ENCODE peak calls at places on chromosomes 1 and 21, in eight cellular contexts. One of them, this sample, is unnamed.

GRCh38 chr1:1442069-1442770 is 6.7 kb downstream of the VWA1 start:
- DNase-seq in NCI-H1417: no peak
- DNase-seq in Peyer's patch: no peak
- DNase-seq in activated T-helper 1 cell treated with Interleukin-2 at 50 U/mL for 16 hours: no peak
- DNase-seq in RWPE1: no peak
- DNase-seq in ELR: no peak
- DNase-seq in stimulated activated naive CD8-positive, alpha-beta T cell treated with anti-CD3 and anti-CD28 coated beads, Interleukin-15, amount 100 ng/mL, for 72 hours: no peak
- DNase-seq in stimulated activated CD4-positive, alpha-beta T cell treated with anti-CD3 and anti-CD28 coated beads, Interleukin-1b, Interleukin-23, amount 100 ng/mL, for 24 hours: no peak
- DNase-seq in this sample: no peak

GRCh38 chr1:15383810-15384209 is 25.9 kb upstream of the EFHD2 start:
- DNase-seq in RWPE1: no peak
- DNase-seq in NCI-H1417: no peak
- DNase-seq in stimulated activated naive CD8-positive, alpha-beta T cell treated with anti-CD3 and anti-CD28 coated beads, Interleukin-15, amount 100 ng/mL, for 72 hours: no peak
- DNase-seq in ELR: no peak
- DNase-seq in activated T-helper 1 cell treated with Interleukin-2 at 50 U/mL for 16 hours: no peak
- DNase-seq in Peyer's patch: no peak
- DNase-seq in stimulated activated CD4-positive, alpha-beta T cell treated with anti-CD3 and anti-CD28 coated beads, Interleukin-1b, Interleukin-23, amount 100 ng/mL, for 24 hours: no peak
- DNase-seq in this sample: no peak

GRCh38 chr1:203916756-203917155 is 55.4 kb downstream of the SNRPE start:
- DNase-seq in ELR: no peak
- DNase-seq in stimulated activated naive CD8-positive, alpha-beta T cell treated with anti-CD3 and anti-CD28 coated beads, Interleukin-15, amount 100 ng/mL, for 72 hours: no peak
- DNase-seq in activated T-helper 1 cell treated with Interleukin-2 at 50 U/mL for 16 hours: no peak
- DNase-seq in NCI-H1417: no peak
- DNase-seq in Peyer's patch: no peak
- DNase-seq in RWPE1: no peak
- DNase-seq in stimulated activated CD4-positive, alpha-beta T cell treated with anti-CD3 and anti-CD28 coated beads, Interleukin-1b, Interleukin-23, amount 100 ng/mL, for 24 hours: no peak
- DNase-seq in this sample: no peak

GRCh38 chr1:164369698-164370365 is 189.2 kb upstream of the PBX1 start:
- DNase-seq in RWPE1: no peak
- DNase-seq in stimulated activated naive CD8-positive, alpha-beta T cell treated with anti-CD3 and anti-CD28 coated beads, Interleukin-15, amount 100 ng/mL, for 72 hours: no peak
- DNase-seq in stimulated activated CD4-positive, alpha-beta T cell treated with anti-CD3 and anti-CD28 coated beads, Interleukin-1b, Interleukin-23, amount 100 ng/mL, for 24 hours: no peak
- DNase-seq in Peyer's patch: no peak
- DNase-seq in NCI-H1417: no peak
- DNase-seq in ELR: no peak
- DNase-seq in activated T-helper 1 cell treated with Interleukin-2 at 50 U/mL for 16 hours: no peak
- DNase-seq in this sample: no peak

GRCh38 chr1:87136607-87137341 is 191.9 kb upstream of the LMO4 start:
- DNase-seq in stimulated activated CD4-positive, alpha-beta T cell treated with anti-CD3 and anti-CD28 coated beads, Interleukin-1b, Interleukin-23, amount 100 ng/mL, for 24 hours: no peak
- DNase-seq in NCI-H1417: no peak
- DNase-seq in RWPE1: no peak
- DNase-seq in Peyer's patch: no peak
- DNase-seq in activated T-helper 1 cell treated with Interleukin-2 at 50 U/mL for 16 hours: no peak
- DNase-seq in ELR: no peak
- DNase-seq in stimulated activated naive CD8-positive, alpha-beta T cell treated with anti-CD3 and anti-CD28 coated beads, Interleukin-15, amount 100 ng/mL, for 72 hours: no peak
- DNase-seq in this sample: no peak

GRCh38 chr1:227225715-227226346 is 92.5 kb downstream of the CDC42BPA start:
- DNase-seq in stimulated activated CD4-positive, alpha-beta T cell treated with anti-CD3 and anti-CD28 coated beads, Interleukin-1b, Interleukin-23, amount 100 ng/mL, for 24 hours: no peak
- DNase-seq in NCI-H1417: no peak
- DNase-seq in Peyer's patch: no peak
- DNase-seq in RWPE1: peak
- DNase-seq in stimulated activated naive CD8-positive, alpha-beta T cell treated with anti-CD3 and anti-CD28 coated beads, Interleukin-15, amount 100 ng/mL, for 72 hours: no peak
- DNase-seq in activated T-helper 1 cell treated with Interleukin-2 at 50 U/mL for 16 hours: no peak
- DNase-seq in ELR: peak
- DNase-seq in this sample: no peak

GRCh38 chr1:41390171-41390570 is 28.9 kb downstream of the FOXO6 start:
- DNase-seq in activated T-helper 1 cell treated with Interleukin-2 at 50 U/mL for 16 hours: no peak
- DNase-seq in stimulated activated CD4-positive, alpha-beta T cell treated with anti-CD3 and anti-CD28 coated beads, Interleukin-1b, Interleukin-23, amount 100 ng/mL, for 24 hours: no peak
- DNase-seq in ELR: no peak
- DNase-seq in NCI-H1417: peak
- DNase-seq in Peyer's patch: no peak
- DNase-seq in stimulated activated naive CD8-positive, alpha-beta T cell treated with anti-CD3 and anti-CD28 coated beads, Interleukin-15, amount 100 ng/mL, for 72 hours: no peak
- DNase-seq in RWPE1: no peak
- DNase-seq in this sample: no peak

GRCh38 chr1:244006961-244007360 is 44.1 kb upstream of the ZBTB18 start:
- DNase-seq in RWPE1: no peak
- DNase-seq in stimulated activated CD4-positive, alpha-beta T cell treated with anti-CD3 and anti-CD28 coated beads, Interleukin-1b, Interleukin-23, amount 100 ng/mL, for 24 hours: no peak
- DNase-seq in ELR: no peak
- DNase-seq in NCI-H1417: no peak
- DNase-seq in Peyer's patch: no peak
- DNase-seq in activated T-helper 1 cell treated with Interleukin-2 at 50 U/mL for 16 hours: no peak
- DNase-seq in stimulated activated naive CD8-positive, alpha-beta T cell treated with anti-CD3 and anti-CD28 coated beads, Interleukin-15, amount 100 ng/mL, for 72 hours: no peak
- DNase-seq in this sample: no peak

GRCh38 chr1:196649990-196650389 is 1.9 kb upstream of the CFH start:
- DNase-seq in NCI-H1417: no peak
- DNase-seq in RWPE1: no peak
- DNase-seq in ELR: no peak
- DNase-seq in stimulated activated CD4-positive, alpha-beta T cell treated with anti-CD3 and anti-CD28 coated beads, Interleukin-1b, Interleukin-23, amount 100 ng/mL, for 24 hours: no peak
- DNase-seq in activated T-helper 1 cell treated with Interleukin-2 at 50 U/mL for 16 hours: no peak
- DNase-seq in Peyer's patch: no peak
- DNase-seq in stimulated activated naive CD8-positive, alpha-beta T cell treated with anti-CD3 and anti-CD28 coated beads, Interleukin-15, amount 100 ng/mL, for 72 hours: no peak
- DNase-seq in this sample: no peak

GRCh38 chr1:225857256-225857655 is 24.9 kb downstream of the TMEM63A start:
- DNase-seq in stimulated activated CD4-positive, alpha-beta T cell treated with anti-CD3 and anti-CD28 coated beads, Interleukin-1b, Interleukin-23, amount 100 ng/mL, for 24 hours: no peak
- DNase-seq in NCI-H1417: no peak
- DNase-seq in stimulated activated naive CD8-positive, alpha-beta T cell treated with anti-CD3 and anti-CD28 coated beads, Interleukin-15, amount 100 ng/mL, for 72 hours: no peak
- DNase-seq in ELR: no peak
- DNase-seq in activated T-helper 1 cell treated with Interleukin-2 at 50 U/mL for 16 hours: no peak
- DNase-seq in Peyer's patch: no peak
- DNase-seq in RWPE1: no peak
- DNase-seq in this sample: no peak

GRCh38 chr1:89643577-89643976 is 10.7 kb downstream of the LRRC8C start:
- DNase-seq in NCI-H1417: no peak
- DNase-seq in Peyer's patch: no peak
- DNase-seq in activated T-helper 1 cell treated with Interleukin-2 at 50 U/mL for 16 hours: no peak
- DNase-seq in RWPE1: no peak
- DNase-seq in ELR: no peak
- DNase-seq in stimulated activated naive CD8-positive, alpha-beta T cell treated with anti-CD3 and anti-CD28 coated beads, Interleukin-15, amount 100 ng/mL, for 72 hours: no peak
- DNase-seq in stimulated activated CD4-positive, alpha-beta T cell treated with anti-CD3 and anti-CD28 coated beads, Interleukin-1b, Interleukin-23, amount 100 ng/mL, for 24 hours: no peak
- DNase-seq in this sample: no peak

GRCh38 chr21:25005388-25005787 is 601.9 kb downstream of the MRPL39 start:
- DNase-seq in stimulated activated naive CD8-positive, alpha-beta T cell treated with anti-CD3 and anti-CD28 coated beads, Interleukin-15, amount 100 ng/mL, for 72 hours: no peak
- DNase-seq in Peyer's patch: no peak
- DNase-seq in NCI-H1417: no peak
- DNase-seq in ELR: peak
- DNase-seq in stimulated activated CD4-positive, alpha-beta T cell treated with anti-CD3 and anti-CD28 coated beads, Interleukin-1b, Interleukin-23, amount 100 ng/mL, for 24 hours: no peak
- DNase-seq in RWPE1: no peak
- DNase-seq in activated T-helper 1 cell treated with Interleukin-2 at 50 U/mL for 16 hours: no peak
- DNase-seq in this sample: no peak

GRCh38 chr1:201887116-201887866 is 1.4 kb upstream of the SHISA4 start:
- DNase-seq in stimulated activated naive CD8-positive, alpha-beta T cell treated with anti-CD3 and anti-CD28 coated beads, Interleukin-15, amount 100 ng/mL, for 72 hours: no peak
- DNase-seq in ELR: no peak
- DNase-seq in Peyer's patch: no peak
- DNase-seq in activated T-helper 1 cell treated with Interleukin-2 at 50 U/mL for 16 hours: no peak
- DNase-seq in NCI-H1417: no peak
- DNase-seq in RWPE1: no peak
- DNase-seq in stimulated activated CD4-positive, alpha-beta T cell treated with anti-CD3 and anti-CD28 coated beads, Interleukin-1b, Interleukin-23, amount 100 ng/mL, for 24 hours: no peak
- DNase-seq in this sample: no peak

GRCh38 chr1:54284781-54285563 is 85.0 kb downstream of the MRPL37 start:
- DNase-seq in stimulated activated naive CD8-positive, alpha-beta T cell treated with anti-CD3 and anti-CD28 coated beads, Interleukin-15, amount 100 ng/mL, for 72 hours: peak
- DNase-seq in RWPE1: no peak
- DNase-seq in activated T-helper 1 cell treated with Interleukin-2 at 50 U/mL for 16 hours: no peak
- DNase-seq in ELR: no peak
- DNase-seq in Peyer's patch: no peak
- DNase-seq in stimulated activated CD4-positive, alpha-beta T cell treated with anti-CD3 and anti-CD28 coated beads, Interleukin-1b, Interleukin-23, amount 100 ng/mL, for 24 hours: no peak
- DNase-seq in NCI-H1417: no peak
- DNase-seq in this sample: no peak

GRCh38 chr1:24683713-24684162 is 40.6 kb downstream of the SRRM1 start:
- DNase-seq in NCI-H1417: no peak
- DNase-seq in Peyer's patch: peak
- DNase-seq in stimulated activated naive CD8-positive, alpha-beta T cell treated with anti-CD3 and anti-CD28 coated beads, Interleukin-15, amount 100 ng/mL, for 72 hours: no peak
- DNase-seq in ELR: peak
- DNase-seq in activated T-helper 1 cell treated with Interleukin-2 at 50 U/mL for 16 hours: no peak
- DNase-seq in RWPE1: peak
- DNase-seq in stimulated activated CD4-positive, alpha-beta T cell treated with anti-CD3 and anti-CD28 coated beads, Interleukin-1b, Interleukin-23, amount 100 ng/mL, for 24 hours: no peak
- DNase-seq in this sample: no peak

GRCh38 chr21:45136500-45136899 is 62.1 kb downstream of the ADARB1 start:
- DNase-seq in RWPE1: no peak
- DNase-seq in NCI-H1417: no peak
- DNase-seq in Peyer's patch: no peak
- DNase-seq in ELR: no peak
- DNase-seq in stimulated activated CD4-positive, alpha-beta T cell treated with anti-CD3 and anti-CD28 coated beads, Interleukin-1b, Interleukin-23, amount 100 ng/mL, for 24 hours: no peak
- DNase-seq in activated T-helper 1 cell treated with Interleukin-2 at 50 U/mL for 16 hours: no peak
- DNase-seq in stimulated activated naive CD8-positive, alpha-beta T cell treated with anti-CD3 and anti-CD28 coated beads, Interleukin-15, amount 100 ng/mL, for 72 hours: no peak
- DNase-seq in this sample: no peak

GRCh38 chr1:17967623-17968022 is 140.0 kb upstream of the IGSF21 start:
- DNase-seq in stimulated activated CD4-positive, alpha-beta T cell treated with anti-CD3 and anti-CD28 coated beads, Interleukin-1b, Interleukin-23, amount 100 ng/mL, for 24 hours: no peak
- DNase-seq in activated T-helper 1 cell treated with Interleukin-2 at 50 U/mL for 16 hours: no peak
- DNase-seq in stimulated activated naive CD8-positive, alpha-beta T cell treated with anti-CD3 and anti-CD28 coated beads, Interleukin-15, amount 100 ng/mL, for 72 hours: no peak
- DNase-seq in NCI-H1417: no peak
- DNase-seq in RWPE1: no peak
- DNase-seq in Peyer's patch: no peak
- DNase-seq in ELR: no peak
- DNase-seq in this sample: no peak

GRCh38 chr1:59015708-59016107 is 231.9 kb upstream of the JUN start:
- DNase-seq in activated T-helper 1 cell treated with Interleukin-2 at 50 U/mL for 16 hours: no peak
- DNase-seq in ELR: peak
- DNase-seq in RWPE1: peak
- DNase-seq in NCI-H1417: no peak
- DNase-seq in stimulated activated naive CD8-positive, alpha-beta T cell treated with anti-CD3 and anti-CD28 coated beads, Interleukin-15, amount 100 ng/mL, for 72 hours: no peak
- DNase-seq in stimulated activated CD4-positive, alpha-beta T cell treated with anti-CD3 and anti-CD28 coated beads, Interleukin-1b, Interleukin-23, amount 100 ng/mL, for 24 hours: no peak
- DNase-seq in Peyer's patch: no peak
- DNase-seq in this sample: no peak

GRCh38 chr21:45699966-45700365 is 56.4 kb downstream of the PCBP3 start:
- DNase-seq in stimulated activated naive CD8-positive, alpha-beta T cell treated with anti-CD3 and anti-CD28 coated beads, Interleukin-15, amount 100 ng/mL, for 72 hours: no peak
- DNase-seq in Peyer's patch: no peak
- DNase-seq in activated T-helper 1 cell treated with Interleukin-2 at 50 U/mL for 16 hours: no peak
- DNase-seq in NCI-H1417: no peak
- DNase-seq in ELR: peak
- DNase-seq in RWPE1: no peak
- DNase-seq in stimulated activated CD4-positive, alpha-beta T cell treated with anti-CD3 and anti-CD28 coated beads, Interleukin-1b, Interleukin-23, amount 100 ng/mL, for 24 hours: no peak
- DNase-seq in this sample: no peak

GRCh38 chr21:36610201-36610600 is 88.7 kb upstream of the SIM2 start:
- DNase-seq in NCI-H1417: no peak
- DNase-seq in ELR: no peak
- DNase-seq in activated T-helper 1 cell treated with Interleukin-2 at 50 U/mL for 16 hours: no peak
- DNase-seq in RWPE1: no peak
- DNase-seq in Peyer's patch: no peak
- DNase-seq in stimulated activated CD4-positive, alpha-beta T cell treated with anti-CD3 and anti-CD28 coated beads, Interleukin-1b, Interleukin-23, amount 100 ng/mL, for 24 hours: no peak
- DNase-seq in stimulated activated naive CD8-positive, alpha-beta T cell treated with anti-CD3 and anti-CD28 coated beads, Interleukin-15, amount 100 ng/mL, for 72 hours: no peak
- DNase-seq in this sample: no peak

GRCh38 chr1:18342744-18343143 is 138.0 kb upstream of the KLHDC7A start:
- DNase-seq in stimulated activated CD4-positive, alpha-beta T cell treated with anti-CD3 and anti-CD28 coated beads, Interleukin-1b, Interleukin-23, amount 100 ng/mL, for 24 hours: no peak
- DNase-seq in stimulated activated naive CD8-positive, alpha-beta T cell treated with anti-CD3 and anti-CD28 coated beads, Interleukin-15, amount 100 ng/mL, for 72 hours: no peak
- DNase-seq in ELR: no peak
- DNase-seq in Peyer's patch: no peak
- DNase-seq in RWPE1: no peak
- DNase-seq in NCI-H1417: no peak
- DNase-seq in activated T-helper 1 cell treated with Interleukin-2 at 50 U/mL for 16 hours: no peak
- DNase-seq in this sample: no peak

GRCh38 chr1:50048791-50049190 is 25.0 kb upstream of the AGBL4 start:
- DNase-seq in stimulated activated CD4-positive, alpha-beta T cell treated with anti-CD3 and anti-CD28 coated beads, Interleukin-1b, Interleukin-23, amount 100 ng/mL, for 24 hours: no peak
- DNase-seq in NCI-H1417: no peak
- DNase-seq in Peyer's patch: no peak
- DNase-seq in ELR: no peak
- DNase-seq in RWPE1: no peak
- DNase-seq in activated T-helper 1 cell treated with Interleukin-2 at 50 U/mL for 16 hours: no peak
- DNase-seq in stimulated activated naive CD8-positive, alpha-beta T cell treated with anti-CD3 and anti-CD28 coated beads, Interleukin-15, amount 100 ng/mL, for 72 hours: no peak
- DNase-seq in this sample: no peak

GRCh38 chr1:219749370-219749769 is 136.5 kb upstream of the ZC3H11B start:
- DNase-seq in NCI-H1417: no peak
- DNase-seq in RWPE1: no peak
- DNase-seq in ELR: no peak
- DNase-seq in stimulated activated CD4-positive, alpha-beta T cell treated with anti-CD3 and anti-CD28 coated beads, Interleukin-1b, Interleukin-23, amount 100 ng/mL, for 24 hours: no peak
- DNase-seq in stimulated activated naive CD8-positive, alpha-beta T cell treated with anti-CD3 and anti-CD28 coated beads, Interleukin-15, amount 100 ng/mL, for 72 hours: no peak
- DNase-seq in Peyer's patch: no peak
- DNase-seq in activated T-helper 1 cell treated with Interleukin-2 at 50 U/mL for 16 hours: no peak
- DNase-seq in this sample: no peak

GRCh38 chr1:43963890-43964289 is 5.9 kb upstream of the DPH2 start:
- DNase-seq in stimulated activated CD4-positive, alpha-beta T cell treated with anti-CD3 and anti-CD28 coated beads, Interleukin-1b, Interleukin-23, amount 100 ng/mL, for 24 hours: no peak
- DNase-seq in Peyer's patch: no peak
- DNase-seq in RWPE1: no peak
- DNase-seq in stimulated activated naive CD8-positive, alpha-beta T cell treated with anti-CD3 and anti-CD28 coated beads, Interleukin-15, amount 100 ng/mL, for 72 hours: no peak
- DNase-seq in activated T-helper 1 cell treated with Interleukin-2 at 50 U/mL for 16 hours: no peak
- DNase-seq in NCI-H1417: no peak
- DNase-seq in ELR: no peak
- DNase-seq in this sample: no peak

GRCh38 chr1:209086486-209087192 is 496.9 kb upstream of the CAMK1G start:
- DNase-seq in ELR: no peak
- DNase-seq in stimulated activated naive CD8-positive, alpha-beta T cell treated with anti-CD3 and anti-CD28 coated beads, Interleukin-15, amount 100 ng/mL, for 72 hours: no peak
- DNase-seq in Peyer's patch: no peak
- DNase-seq in stimulated activated CD4-positive, alpha-beta T cell treated with anti-CD3 and anti-CD28 coated beads, Interleukin-1b, Interleukin-23, amount 100 ng/mL, for 24 hours: no peak
- DNase-seq in RWPE1: no peak
- DNase-seq in activated T-helper 1 cell treated with Interleukin-2 at 50 U/mL for 16 hours: no peak
- DNase-seq in NCI-H1417: no peak
- DNase-seq in this sample: no peak

GRCh38 chr1:66339944-66340343 is 194.0 kb upstream of the SGIP1 start:
- DNase-seq in stimulated activated CD4-positive, alpha-beta T cell treated with anti-CD3 and anti-CD28 coated beads, Interleukin-1b, Interleukin-23, amount 100 ng/mL, for 24 hours: no peak
- DNase-seq in stimulated activated naive CD8-positive, alpha-beta T cell treated with anti-CD3 and anti-CD28 coated beads, Interleukin-15, amount 100 ng/mL, for 72 hours: no peak
- DNase-seq in activated T-helper 1 cell treated with Interleukin-2 at 50 U/mL for 16 hours: no peak
- DNase-seq in RWPE1: no peak
- DNase-seq in Peyer's patch: no peak
- DNase-seq in ELR: peak
- DNase-seq in NCI-H1417: no peak
- DNase-seq in this sample: no peak

GRCh38 chr1:156020293-156021086 is at the start of gene SSR2:
- DNase-seq in Peyer's patch: peak
- DNase-seq in stimulated activated CD4-positive, alpha-beta T cell treated with anti-CD3 and anti-CD28 coated beads, Interleukin-1b, Interleukin-23, amount 100 ng/mL, for 24 hours: peak
- DNase-seq in ELR: peak
- DNase-seq in activated T-helper 1 cell treated with Interleukin-2 at 50 U/mL for 16 hours: peak
- DNase-seq in NCI-H1417: peak
- DNase-seq in RWPE1: peak
- DNase-seq in stimulated activated naive CD8-positive, alpha-beta T cell treated with anti-CD3 and anti-CD28 coated beads, Interleukin-15, amount 100 ng/mL, for 72 hours: peak
- DNase-seq in this sample: peak

GRCh38 chr1:103267893-103268292 is 159.6 kb upstream of the COL11A1 start:
- DNase-seq in NCI-H1417: no peak
- DNase-seq in stimulated activated CD4-positive, alpha-beta T cell treated with anti-CD3 and anti-CD28 coated beads, Interleukin-1b, Interleukin-23, amount 100 ng/mL, for 24 hours: no peak
- DNase-seq in activated T-helper 1 cell treated with Interleukin-2 at 50 U/mL for 16 hours: no peak
- DNase-seq in RWPE1: no peak
- DNase-seq in stimulated activated naive CD8-positive, alpha-beta T cell treated with anti-CD3 and anti-CD28 coated beads, Interleukin-15, amount 100 ng/mL, for 72 hours: no peak
- DNase-seq in ELR: peak
- DNase-seq in Peyer's patch: no peak
- DNase-seq in this sample: no peak

GRCh38 chr1:164617607-164618564 is 58.9 kb downstream of the PBX1 start:
- DNase-seq in RWPE1: no peak
- DNase-seq in stimulated activated naive CD8-positive, alpha-beta T cell treated with anti-CD3 and anti-CD28 coated beads, Interleukin-15, amount 100 ng/mL, for 72 hours: no peak
- DNase-seq in stimulated activated CD4-positive, alpha-beta T cell treated with anti-CD3 and anti-CD28 coated beads, Interleukin-1b, Interleukin-23, amount 100 ng/mL, for 24 hours: no peak
- DNase-seq in ELR: peak
- DNase-seq in activated T-helper 1 cell treated with Interleukin-2 at 50 U/mL for 16 hours: no peak
- DNase-seq in Peyer's patch: no peak
- DNase-seq in NCI-H1417: peak
- DNase-seq in this sample: no peak

GRCh38 chr1:3992103-3992556 is 92.1 kb upstream of the C1orf174 start:
- DNase-seq in ELR: peak
- DNase-seq in stimulated activated CD4-positive, alpha-beta T cell treated with anti-CD3 and anti-CD28 coated beads, Interleukin-1b, Interleukin-23, amount 100 ng/mL, for 24 hours: no peak
- DNase-seq in Peyer's patch: no peak
- DNase-seq in activated T-helper 1 cell treated with Interleukin-2 at 50 U/mL for 16 hours: no peak
- DNase-seq in RWPE1: no peak
- DNase-seq in stimulated activated naive CD8-positive, alpha-beta T cell treated with anti-CD3 and anti-CD28 coated beads, Interleukin-15, amount 100 ng/mL, for 72 hours: peak
- DNase-seq in NCI-H1417: no peak
- DNase-seq in this sample: no peak

GRCh38 chr1:203217139-203217621 is 12.3 kb downstream of the CHIT1 start:
- DNase-seq in Peyer's patch: no peak
- DNase-seq in RWPE1: no peak
- DNase-seq in NCI-H1417: no peak
- DNase-seq in activated T-helper 1 cell treated with Interleukin-2 at 50 U/mL for 16 hours: no peak
- DNase-seq in ELR: no peak
- DNase-seq in stimulated activated naive CD8-positive, alpha-beta T cell treated with anti-CD3 and anti-CD28 coated beads, Interleukin-15, amount 100 ng/mL, for 72 hours: no peak
- DNase-seq in stimulated activated CD4-positive, alpha-beta T cell treated with anti-CD3 and anti-CD28 coated beads, Interleukin-1b, Interleukin-23, amount 100 ng/mL, for 24 hours: no peak
- DNase-seq in this sample: no peak

GRCh38 chr1:211648980-211649934 is 26.2 kb downstream of the NEK2 start:
- DNase-seq in activated T-helper 1 cell treated with Interleukin-2 at 50 U/mL for 16 hours: no peak
- DNase-seq in NCI-H1417: no peak
- DNase-seq in stimulated activated naive CD8-positive, alpha-beta T cell treated with anti-CD3 and anti-CD28 coated beads, Interleukin-15, amount 100 ng/mL, for 72 hours: no peak
- DNase-seq in ELR: peak
- DNase-seq in RWPE1: no peak
- DNase-seq in Peyer's patch: peak
- DNase-seq in stimulated activated CD4-positive, alpha-beta T cell treated with anti-CD3 and anti-CD28 coated beads, Interleukin-1b, Interleukin-23, amount 100 ng/mL, for 24 hours: no peak
- DNase-seq in this sample: no peak

GRCh38 chr1:30757196-30757949 is at the start of gene LAPTM5:
- DNase-seq in stimulated activated CD4-positive, alpha-beta T cell treated with anti-CD3 and anti-CD28 coated beads, Interleukin-1b, Interleukin-23, amount 100 ng/mL, for 24 hours: no peak
- DNase-seq in RWPE1: no peak
- DNase-seq in ELR: peak
- DNase-seq in stimulated activated naive CD8-positive, alpha-beta T cell treated with anti-CD3 and anti-CD28 coated beads, Interleukin-15, amount 100 ng/mL, for 72 hours: peak
- DNase-seq in activated T-helper 1 cell treated with Interleukin-2 at 50 U/mL for 16 hours: peak
- DNase-seq in Peyer's patch: peak
- DNase-seq in NCI-H1417: no peak
- DNase-seq in this sample: peak

GRCh38 chr1:154329152-154329521 is 3.8 kb downstream of the ATP8B2 start:
- DNase-seq in NCI-H1417: no peak
- DNase-seq in RWPE1: no peak
- DNase-seq in activated T-helper 1 cell treated with Interleukin-2 at 50 U/mL for 16 hours: no peak
- DNase-seq in Peyer's patch: no peak
- DNase-seq in stimulated activated CD4-positive, alpha-beta T cell treated with anti-CD3 and anti-CD28 coated beads, Interleukin-1b, Interleukin-23, amount 100 ng/mL, for 24 hours: no peak
- DNase-seq in stimulated activated naive CD8-positive, alpha-beta T cell treated with anti-CD3 and anti-CD28 coated beads, Interleukin-15, amount 100 ng/mL, for 72 hours: no peak
- DNase-seq in ELR: no peak
- DNase-seq in this sample: no peak

This sample was measured in stimulated activated naive B cell treated with anti-CD40 and anti-IgM and Interleukin-4, amounts not matched to agents 10 μg/mL and 1 μg/mL and 100 μg/mL, for 72 hours.